ENCODE peak calls at places on chromosomes 5 and 9, in seven cellular contexts. R, H, W, E, Y, Z and G are unnamed samples.

GRCh38 chr5:171672556-171672955 is 113.1 kb upstream of the SMIM23 start:
- DNase-seq in R (no peak), H (no peak), W (no peak), E (no peak), Y (no peak), Z (no peak), G (peak; percentile 30)

GRCh38 chr9:90921104-90921503 is 119.5 kb downstream of the SYK start:
- DNase-seq in R (no peak), H (peak; percentile 14), W (peak; percentile 77), E (peak; percentile 36), Y (peak; percentile 18), Z (no peak), G (no peak)

GRCh38 chr9:99178912-99179872 is 42.5 kb downstream of the ALG2 start:
- DNase-seq in R (no peak), H (no peak), W (no peak), E (no peak), Y (no peak), Z (no peak), G (no peak)

GRCh38 chr9:36276840-36277239 is 18.6 kb upstream of the GNE start:
- DNase-seq in R (peak; percentile 42), H (no peak), W (peak; percentile 11), E (peak; percentile 14), Y (no peak), Z (peak; percentile 16), G (no peak)

GRCh38 chr9:122228906-122229837 is at the start of gene LHX6:
- DNase-seq in R (no peak), H (no peak), W (no peak), E (no peak), Y (no peak), Z (no peak), G (peak; percentile 71)

GRCh38 chr9:85212887-85213286 is 528.9 kb downstream of the AGTPBP1 start:
- DNase-seq in R (no peak), H (no peak), W (no peak), E (peak; percentile 49), Y (no peak), Z (no peak), G (no peak)

GRCh38 chr9:129627556-129628492 is 1.9 kb downstream of the NTMT1 start:
- DNase-seq in R (no peak), H (no peak), W (no peak), E (no peak), Y (no peak), Z (no peak), G (no peak)

GRCh38 chr9:134051319-134051718 is 16.5 kb downstream of the BRD3 start:
- DNase-seq in R (no peak), H (no peak), W (no peak), E (no peak), Y (no peak), Z (no peak), G (no peak)

GRCh38 chr9:108163321-108164005 is 673.9 kb upstream of the KLF4 start:
- DNase-seq in R (no peak), H (no peak), W (no peak), E (no peak), Y (no peak), Z (no peak), G (no peak)

GRCh38 chr5:3237276-3237868 is 358.3 kb upstream of the IRX1 start:
- DNase-seq in R (no peak), H (no peak), W (no peak), E (no peak), Y (no peak), Z (no peak), G (no peak)

GRCh38 chr9:88072831-88073365 is 65.4 kb downstream of the SPATA31C2 start:
- DNase-seq in R (no peak), H (no peak), W (no peak), E (no peak), Y (no peak), Z (no peak), G (no peak)

GRCh38 chr5:170173227-170173626 is 59.6 kb upstream of the C5orf58 start:
- DNase-seq in R (no peak), H (no peak), W (no peak), E (no peak), Y (no peak), Z (no peak), G (no peak)

GRCh38 chr5:167835146-167835545 is 456.3 kb upstream of the WWC1 start:
- DNase-seq in R (no peak), H (no peak), W (no peak), E (no peak), Y (no peak), Z (no peak), G (no peak)

GRCh38 chr5:124839371-124839998 is 93.0 kb upstream of the ZNF608 start:
- DNase-seq in R (no peak), H (peak; percentile 46), W (no peak), E (no peak), Y (peak; percentile 57), Z (no peak), G (no peak)

GRCh38 chr9:104810421-104811339 is 46.8 kb downstream of the NIPSNAP3B start:
- DNase-seq in R (no peak), H (peak; percentile 28), W (peak; percentile 29), E (peak; percentile 8), Y (peak; percentile 43), Z (peak; percentile 26), G (no peak)

GRCh38 chr5:6476313-6476661 is 27.6 kb downstream of the UBE2QL1 start:
- DNase-seq in R (no peak), H (no peak), W (no peak), E (no peak), Y (no peak), Z (no peak), G (no peak)

GRCh38 chr5:159331099-159331973 is 1.0 kb upstream of the IL12B start:
- DNase-seq in R (peak; percentile 86), H (peak; percentile 55), W (peak; percentile 56), E (peak; percentile 35), Y (peak; percentile 20), Z (peak; percentile 80), G (peak; percentile 86)

GRCh38 chr9:102038006-102038405 is 299.6 kb upstream of the GRIN3A start:
- DNase-seq in R (no peak), H (no peak), W (no peak), E (no peak), Y (no peak), Z (no peak), G (no peak)

GRCh38 chr5:140324041-140324833 is 21.3 kb upstream of the PFDN1 start:
- DNase-seq in R (no peak), H (peak; percentile 28), W (no peak), E (no peak), Y (no peak), Z (no peak), G (no peak)

GRCh38 chr5:126002222-126002897 is 420.8 kb upstream of the GRAMD2B start:
- DNase-seq in R (no peak), H (peak; percentile 70), W (peak; percentile 83), E (peak; percentile 95), Y (peak; percentile 74), Z (peak; percentile 28), G (no peak)

GRCh38 chr5:157266286-157267007 is 524 bp downstream of the CYFIP2 start:
- DNase-seq in R (peak; percentile 69), H (peak; percentile 69), W (no peak), E (no peak), Y (no peak), Z (no peak), G (peak; percentile 73)